ENCODE peak calls at places on chromosomes 3 and 15, in four cellular contexts. One of them, this sample, is unnamed.

GRCh38 chr3:11835028-11835639 is 11.6 kb downstream of the TAMM41 start:
- DNase-seq in H7: no peak
- DNase-seq in NB4: peak
- DNase-seq in A549: peak
- DNase-seq in this sample: no peak

GRCh38 chr3:195198424-195199346 is 72.3 kb downstream of the XXYLT1 start:
- DNase-seq in H7: no peak
- DNase-seq in NB4: no peak
- DNase-seq in A549: no peak
- DNase-seq in this sample: peak

GRCh38 chr3:27960133-27960532 is 238.0 kb upstream of the EOMES start:
- DNase-seq in H7: no peak
- DNase-seq in NB4: no peak
- DNase-seq in A549: no peak
- DNase-seq in this sample: no peak

GRCh38 chr3:8371085-8371551 is 130.5 kb upstream of the LMCD1 start:
- DNase-seq in H7: no peak
- DNase-seq in NB4: peak
- DNase-seq in A549: peak
- DNase-seq in this sample: no peak

GRCh38 chr3:138054057-138054456 is 44.1 kb downstream of the CLDN18 start:
- DNase-seq in H7: no peak
- DNase-seq in NB4: no peak
- DNase-seq in A549: no peak
- DNase-seq in this sample: no peak

GRCh38 chr3:191431160-191431822 is 29.7 kb upstream of the PYDC2 start:
- DNase-seq in H7: no peak
- DNase-seq in NB4: no peak
- DNase-seq in A549: no peak
- DNase-seq in this sample: no peak

GRCh38 chr3:195698325-195699147 is 22.2 kb upstream of the MUC20 start:
- DNase-seq in H7: peak
- DNase-seq in NB4: no peak
- DNase-seq in A549: no peak
- DNase-seq in this sample: peak

GRCh38 chr3:162143181-162143580 is 646.6 kb downstream of the OTOL1 start:
- DNase-seq in H7: no peak
- DNase-seq in NB4: no peak
- DNase-seq in A549: no peak
- DNase-seq in this sample: no peak

GRCh38 chr3:192851821-192852352 is 65.8 kb downstream of the MB21D2 start:
- DNase-seq in H7: no peak
- DNase-seq in NB4: peak
- DNase-seq in A549: peak
- DNase-seq in this sample: no peak

GRCh38 chr3:98573231-98573728 is 20.1 kb downstream of the CPOX start:
- DNase-seq in H7: peak
- DNase-seq in NB4: no peak
- DNase-seq in A549: peak
- DNase-seq in this sample: no peak

DNA sequence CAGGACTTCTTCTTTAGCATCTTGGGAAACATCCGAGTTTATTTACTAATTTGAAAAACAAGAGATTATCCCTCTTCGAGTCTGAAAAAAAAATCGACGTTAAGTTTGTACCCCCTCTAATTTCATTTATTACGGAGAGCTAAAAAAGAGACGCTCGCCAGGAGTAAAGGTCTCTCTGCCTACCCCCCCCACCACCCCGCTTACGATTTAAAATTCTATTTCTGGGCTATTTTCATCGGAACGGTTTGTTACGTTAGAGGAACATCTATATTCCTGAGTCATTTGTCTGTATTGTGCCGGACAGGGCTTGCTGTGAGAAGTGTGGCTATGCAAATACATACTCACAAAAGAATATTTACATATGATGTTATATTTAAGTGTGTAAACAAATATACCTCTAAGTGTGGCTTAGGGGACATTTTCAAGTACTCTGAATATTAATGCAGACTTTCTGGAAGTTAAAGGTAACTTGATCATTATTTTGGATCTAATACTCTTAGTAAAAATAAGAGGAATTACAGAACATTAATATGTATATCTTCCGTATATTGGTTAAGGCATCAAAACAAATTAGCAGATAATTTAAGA is 1.4 kb upstream of the SHOX2 start:
- DNase-seq in H7: no peak
- DNase-seq in NB4: no peak
- DNase-seq in A549: no peak
- DNase-seq in this sample: no peak
- H3K4me3 ChIP-seq in H7: no peak
- H3K4me3 ChIP-seq in NB4: no peak
- H3K4me3 ChIP-seq in A549: peak
- H3K4me3 ChIP-seq in this sample: peak

GRCh38 chr3:99640214-99640851 is 1.9 kb downstream of the COL8A1 start:
- DNase-seq in H7: no peak
- DNase-seq in NB4: no peak
- DNase-seq in A549: no peak
- DNase-seq in this sample: no peak

GRCh38 chr3:99641480-99641879 is 3.1 kb downstream of the COL8A1 start:
- DNase-seq in H7: no peak
- DNase-seq in NB4: no peak
- DNase-seq in A549: no peak
- DNase-seq in this sample: no peak

GRCh38 chr3:99638244-99638948 is at the start of gene COL8A1:
- DNase-seq in H7: peak
- DNase-seq in NB4: no peak
- DNase-seq in A549: no peak
- DNase-seq in this sample: peak

GRCh38 chr3:99637381-99638111 is 848 bp upstream of the COL8A1 start:
- DNase-seq in H7: peak
- DNase-seq in NB4: no peak
- DNase-seq in A549: no peak
- DNase-seq in this sample: peak

DNA sequence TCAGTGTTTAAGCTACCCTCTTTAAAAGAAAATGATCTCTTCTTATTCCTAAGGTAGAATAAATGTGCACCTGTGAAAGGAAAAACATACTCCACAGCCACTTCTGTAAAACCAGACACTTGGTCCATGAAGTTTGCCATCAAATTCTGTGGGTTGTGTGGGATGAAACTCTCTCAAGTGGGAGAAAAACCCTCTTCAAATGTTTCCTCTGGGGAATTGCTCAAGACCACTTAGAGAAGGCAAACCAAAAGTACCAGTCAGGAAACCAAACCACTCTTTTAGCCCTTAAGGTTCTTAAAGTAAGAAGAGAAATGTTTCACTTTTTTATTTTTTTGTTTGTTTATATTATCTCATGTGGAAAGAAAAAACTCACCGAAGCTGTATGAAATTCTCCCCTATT is 1.2 kb downstream of the COL8A1 start:
- DNase-seq in H7: no peak
- DNase-seq in NB4: peak
- DNase-seq in A549: no peak
- DNase-seq in this sample: no peak
- H3K4me3 ChIP-seq in H7: no peak
- H3K4me3 ChIP-seq in NB4: no peak
- H3K4me3 ChIP-seq in A549: no peak
- H3K4me3 ChIP-seq in this sample: peak

GRCh38 chr3:126287536-126288181 is 69.5 kb downstream of the KLF15 start:
- DNase-seq in H7: peak
- DNase-seq in NB4: no peak
- DNase-seq in A549: no peak
- DNase-seq in this sample: peak
- H3K4me3 ChIP-seq in H7: peak
- H3K4me3 ChIP-seq in NB4: no peak
- H3K4me3 ChIP-seq in A549: no peak
- H3K4me3 ChIP-seq in this sample: peak

GRCh38 chr3:48990636-48991421 is 788 bp downstream of the P4HTM start:
- DNase-seq in H7: peak
- DNase-seq in NB4: no peak
- DNase-seq in A549: no peak
- DNase-seq in this sample: peak
- H3K4me3 ChIP-seq in H7: peak
- H3K4me3 ChIP-seq in NB4: no peak
- H3K4me3 ChIP-seq in A549: peak
- H3K4me3 ChIP-seq in this sample: peak

DNA sequence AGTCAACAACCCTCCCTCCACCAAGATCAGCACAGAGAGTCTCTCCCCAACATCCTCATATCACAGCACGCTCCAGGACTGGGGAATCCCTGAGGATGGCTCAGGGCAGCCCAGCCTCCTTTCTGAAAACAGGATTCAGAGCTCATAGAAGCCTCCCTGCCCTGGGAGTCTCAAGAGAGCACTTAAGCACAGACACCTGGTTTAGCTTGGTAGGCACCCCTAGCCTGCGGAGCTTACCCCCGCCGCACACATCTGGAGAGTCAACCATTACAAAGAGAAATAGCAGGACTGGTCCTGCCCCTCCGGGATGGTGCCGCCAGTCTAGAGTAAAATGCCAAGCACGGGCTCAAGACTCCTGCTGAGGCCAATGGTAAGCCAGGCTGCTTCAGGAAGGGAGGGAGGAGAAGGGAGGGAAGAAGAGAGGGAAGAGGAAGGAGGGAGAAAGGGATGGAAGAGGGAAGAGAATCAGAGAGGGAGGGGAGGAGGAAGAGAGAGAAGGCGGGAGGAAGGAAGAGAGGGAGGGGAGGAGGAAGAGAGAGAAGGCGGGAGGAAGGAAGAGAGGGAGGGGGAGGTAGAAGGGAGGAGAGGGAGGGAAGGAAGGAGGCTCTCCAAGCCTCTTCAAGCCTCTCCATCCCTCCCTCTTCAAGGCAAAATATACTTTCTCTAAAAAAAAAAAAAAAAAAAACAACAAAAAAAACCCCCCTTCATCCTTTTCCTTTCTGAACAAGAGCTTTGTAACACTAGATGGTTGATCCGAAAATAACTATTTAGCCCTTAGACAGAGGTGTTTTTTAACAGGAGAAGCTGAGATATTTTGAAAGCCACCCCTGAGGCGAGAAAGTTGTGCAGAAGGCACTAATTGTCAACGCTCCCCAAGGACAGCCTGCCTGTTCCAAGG is 278.6 kb upstream of the TLE3 start:
- DNase-seq in H7: peak
- DNase-seq in NB4: no peak
- DNase-seq in A549: no peak
- DNase-seq in this sample: peak
- H3K4me3 ChIP-seq in H7: peak
- H3K4me3 ChIP-seq in NB4: peak
- H3K4me3 ChIP-seq in A549: no peak
- H3K4me3 ChIP-seq in this sample: peak

DNA sequence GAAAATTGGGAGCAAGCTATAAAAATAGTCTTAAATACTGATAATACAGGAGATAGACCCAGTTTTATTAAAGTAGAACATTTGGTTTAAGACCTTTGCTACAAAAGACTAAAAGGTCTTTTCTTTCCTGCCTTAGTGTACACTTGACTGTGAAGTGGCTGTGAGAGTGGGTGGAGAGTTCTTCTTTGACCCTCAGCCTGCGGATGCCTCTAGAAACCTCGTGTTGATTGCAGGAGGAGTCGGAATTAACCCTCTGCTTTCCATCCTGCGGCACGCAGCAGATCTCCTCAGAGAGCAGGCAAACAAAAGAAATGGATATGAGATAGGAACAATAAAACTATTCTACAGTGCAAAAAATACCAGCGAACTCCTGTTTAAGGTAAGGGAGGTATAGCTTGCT is 36.5 kb downstream of the OXNAD1 start:
- DNase-seq in H7: no peak
- DNase-seq in NB4: no peak
- DNase-seq in A549: no peak
- DNase-seq in this sample: no peak
- H3K4me3 ChIP-seq in H7: no peak
- H3K4me3 ChIP-seq in NB4: no peak
- H3K4me3 ChIP-seq in A549: no peak
- H3K4me3 ChIP-seq in this sample: no peak

GRCh38 chr15:84714372-84714771 is 1.6 kb downstream of the SEC11A start:
- DNase-seq in H7: no peak
- DNase-seq in NB4: no peak
- DNase-seq in A549: no peak
- DNase-seq in this sample: no peak
- H3K4me3 ChIP-seq in H7: no peak
- H3K4me3 ChIP-seq in NB4: peak
- H3K4me3 ChIP-seq in A549: peak
- H3K4me3 ChIP-seq in this sample: peak

GRCh38 chr15:66803182-66803729 is 101.2 kb downstream of the SMAD6 start:
- DNase-seq in H7: peak
- DNase-seq in NB4: no peak
- DNase-seq in A549: peak
- DNase-seq in this sample: peak
- H3K4me3 ChIP-seq in H7: no peak
- H3K4me3 ChIP-seq in NB4: no peak
- H3K4me3 ChIP-seq in A549: no peak
- H3K4me3 ChIP-seq in this sample: no peak

DNA sequence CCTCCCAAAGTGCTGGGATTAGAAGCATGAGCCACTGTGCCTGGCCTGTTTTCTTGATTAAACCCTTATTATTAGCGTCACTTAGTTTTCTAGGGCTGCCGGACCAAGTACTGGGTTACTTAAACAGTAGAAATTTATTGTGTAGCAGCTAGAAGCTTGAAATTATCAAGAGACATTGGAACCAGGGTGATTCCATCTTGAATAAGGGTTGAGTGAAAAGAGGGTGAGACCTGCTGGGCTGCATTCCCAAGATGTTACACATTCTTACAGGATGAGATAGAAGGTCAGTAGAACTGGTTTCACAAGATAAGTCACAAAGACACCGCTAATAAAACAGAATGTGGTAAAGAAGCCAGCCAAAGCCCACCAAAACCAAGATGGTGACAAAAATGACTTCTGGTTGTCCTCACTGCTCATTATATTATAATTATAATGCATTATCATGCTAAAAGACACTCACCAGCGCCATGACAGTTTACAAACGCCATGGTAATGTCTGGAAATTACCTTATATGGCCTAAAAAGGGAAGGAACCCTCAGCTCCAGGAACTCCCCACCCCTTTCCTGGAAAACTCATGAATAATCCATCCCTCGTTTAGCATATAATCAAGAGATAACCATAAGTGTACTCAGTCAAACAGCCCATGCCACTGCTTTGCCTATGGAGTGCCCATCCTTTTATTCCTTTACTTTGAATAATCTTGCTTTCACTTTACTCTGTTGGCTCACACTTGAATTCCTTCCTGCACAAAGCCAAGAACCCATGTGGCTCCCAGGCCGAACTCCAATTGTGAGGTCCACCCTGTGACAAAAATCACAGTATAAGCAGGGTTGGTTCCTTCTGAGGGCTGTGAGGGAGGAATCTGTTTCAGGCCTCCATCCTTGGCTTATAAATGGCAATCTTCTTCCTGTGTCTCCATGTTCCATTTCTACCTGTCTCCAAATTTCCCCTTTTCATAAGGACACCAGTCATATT is 18.9 kb upstream of the FSTL1 start:
- DNase-seq in H7: no peak
- DNase-seq in NB4: no peak
- DNase-seq in A549: no peak
- DNase-seq in this sample: peak
- H3K4me3 ChIP-seq in H7: no peak
- H3K4me3 ChIP-seq in NB4: no peak
- H3K4me3 ChIP-seq in A549: no peak
- H3K4me3 ChIP-seq in this sample: peak